ENCODE peak calls at places on chromosomes 7 and 10, in ten cellular contexts. N, B, Y, M, T, R, F, C, W and Q are unnamed samples.

GRCh38 chr7:36600869-36601530 is 123.3 kb downstream of the AOAH start:
- DNase-seq in N (no peak), B (no peak), Y (no peak), M (no peak), T (no peak), R (no peak), F (no peak), C (no peak), W (no peak), Q (no peak)

GRCh38 chr10:127964644-127965043 is 57.7 kb downstream of the PTPRE start:
- DNase-seq in N (no peak), B (no peak), Y (no peak), M (no peak), T (no peak), R (no peak), F (no peak), C (no peak), W (no peak), Q (no peak)

GRCh38 chr7:139776486-139777303 is 1.1 kb downstream of the HIPK2 start:
- DNase-seq in N (peak), B (no peak), Y (no peak), M (peak), T (no peak), R (peak), F (peak), C (no peak), W (peak), Q (peak)

GRCh38 chr10:53597835-53598251 is 825.3 kb upstream of the MBL2 start:
- DNase-seq in N (no peak), B (no peak), Y (no peak), M (no peak), T (no peak), R (no peak), F (no peak), C (no peak), W (no peak), Q (no peak)

GRCh38 chr7:47407821-47408674 is 173.9 kb downstream of the TNS3 start:
- DNase-seq in N (no peak), B (no peak), Y (no peak), M (no peak), T (no peak), R (no peak), F (peak), C (no peak), W (no peak), Q (no peak)

GRCh38 chr10:126640391-126640790 is 30.1 kb downstream of the C10orf90 start:
- DNase-seq in N (no peak), B (no peak), Y (no peak), M (no peak), T (no peak), R (no peak), F (peak), C (no peak), W (no peak), Q (no peak)

GRCh38 chr10:122112625-122113160 is 123.7 kb downstream of the TACC2 start:
- DNase-seq in N (peak), B (peak), Y (no peak), M (peak), T (no peak), R (peak), F (peak), C (peak), W (peak), Q (peak)

GRCh38 chr7:45186261-45186813 is 28.7 kb downstream of the RAMP3 start:
- DNase-seq in N (no peak), B (no peak), Y (no peak), M (no peak), T (no peak), R (no peak), F (no peak), C (peak), W (no peak), Q (peak)

GRCh38 chr10:97647556-97647955 is 7.1 kb downstream of the PI4K2A start:
- DNase-seq in N (no peak), B (no peak), Y (no peak), M (no peak), T (no peak), R (no peak), F (no peak), C (no peak), W (peak), Q (no peak)

GRCh38 chr10:12849351-12850181 is 151.9 kb downstream of the CCDC3 start:
- DNase-seq in N (no peak), B (no peak), Y (no peak), M (peak), T (no peak), R (no peak), F (no peak), C (no peak), W (no peak), Q (no peak)

GRCh38 chr10:116802876-116803275 is 46.4 kb upstream of the ENO4 start:
- DNase-seq in N (no peak), B (no peak), Y (no peak), M (no peak), T (no peak), R (no peak), F (no peak), C (no peak), W (no peak), Q (no peak)

GRCh38 chr10:104388830-104389229 is 35.2 kb downstream of the CFAP58 start:
- DNase-seq in N (no peak), B (no peak), Y (no peak), M (no peak), T (no peak), R (no peak), F (no peak), C (no peak), W (no peak), Q (no peak)